ENCODE peak calls at places on chromosomes 4 and X, in eight cellular contexts. G, D, C, N, H, U, W and R are unnamed samples.

GRCh38 chr4:123125477-123125876 is 203.1 kb upstream of the NUDT6 start:
- DNase-seq in G (no peak), D (no peak), C (no peak), N (no peak), H (no peak), U (no peak), W (no peak), R (no peak)

GRCh38 chrX:72526534-72527508 is 45.8 kb downstream of the HDAC8 start:
- DNase-seq in G (peak; percentile 28), D (no peak), C (peak; percentile 23), N (no peak), H (peak; percentile 12), U (no peak), W (no peak), R (no peak)

GRCh38 chr4:121951570-121952110 is at the start of gene TRPC3:
- DNase-seq in G (peak; percentile 54), D (no peak), C (peak; percentile 6), N (peak; percentile 74), H (no peak), U (peak; percentile 29), W (no peak), R (peak; percentile 71)

GRCh38 chr4:139641218-139641617 is 24.4 kb upstream of the MGST2 start:
- DNase-seq in G (no peak), D (no peak), C (no peak), N (no peak), H (peak; percentile 39), U (no peak), W (no peak), R (no peak)

GRCh38 chr4:3341760-3342159 is 48.9 kb downstream of the RGS12 start:
- DNase-seq in G (no peak), D (no peak), C (no peak), N (no peak), H (no peak), U (no peak), W (no peak), R (no peak)

GRCh38 chrX:14006489-14006888 is 23.2 kb downstream of the GEMIN8 start:
- DNase-seq in G (no peak), D (no peak), C (no peak), N (no peak), H (no peak), U (no peak), W (no peak), R (no peak)

GRCh38 chr4:143587703-143588102 is 74.2 kb downstream of the SMARCA5 start:
- DNase-seq in G (no peak), D (no peak), C (no peak), N (no peak), H (no peak), U (no peak), W (no peak), R (no peak)

GRCh38 chr4:71045256-71045655 is 51.8 kb downstream of the DCK start:
- DNase-seq in G (no peak), D (no peak), C (no peak), N (no peak), H (no peak), U (no peak), W (no peak), R (no peak)

GRCh38 chrX:108420481-108420880 is 17.7 kb downstream of the COL4A6 start:
- DNase-seq in G (no peak), D (no peak), C (no peak), N (no peak), H (no peak), U (no peak), W (no peak), R (no peak)

GRCh38 chr4:76755756-76756155 is 142.2 kb downstream of the SOWAHB start:
- DNase-seq in G (no peak), D (no peak), C (no peak), N (no peak), H (no peak), U (no peak), W (no peak), R (no peak)

GRCh38 chr4:139229534-139230039 is 50.4 kb downstream of the MGARP start:
- DNase-seq in G (no peak), D (peak; percentile 55), C (peak; percentile 72), N (no peak), H (peak; percentile 43), U (no peak), W (no peak), R (peak; percentile 52)

GRCh38 chr4:86981789-86982188 is 47.0 kb downstream of the AFF1 start:
- DNase-seq in G (no peak), D (no peak), C (no peak), N (no peak), H (no peak), U (no peak), W (no peak), R (no peak)

GRCh38 chrX:41666251-41666650 is 22.5 kb upstream of the GPR34 start:
- DNase-seq in G (no peak), D (no peak), C (peak; percentile 28), N (no peak), H (no peak), U (no peak), W (no peak), R (no peak)

GRCh38 chr4:126405369-126405982 is 1090.7 kb downstream of the FAT4 start:
- DNase-seq in G (no peak), D (no peak), C (peak; percentile 16), N (no peak), H (no peak), U (no peak), W (no peak), R (no peak)
- TF ChIP-seq CTCF in G (peak; percentile 43), D (peak; percentile 53), C (peak; percentile 61), N (peak; percentile 35), H (peak; percentile 76), U (peak; percentile 9), W (no peak), R (peak; percentile 38)

DNA sequence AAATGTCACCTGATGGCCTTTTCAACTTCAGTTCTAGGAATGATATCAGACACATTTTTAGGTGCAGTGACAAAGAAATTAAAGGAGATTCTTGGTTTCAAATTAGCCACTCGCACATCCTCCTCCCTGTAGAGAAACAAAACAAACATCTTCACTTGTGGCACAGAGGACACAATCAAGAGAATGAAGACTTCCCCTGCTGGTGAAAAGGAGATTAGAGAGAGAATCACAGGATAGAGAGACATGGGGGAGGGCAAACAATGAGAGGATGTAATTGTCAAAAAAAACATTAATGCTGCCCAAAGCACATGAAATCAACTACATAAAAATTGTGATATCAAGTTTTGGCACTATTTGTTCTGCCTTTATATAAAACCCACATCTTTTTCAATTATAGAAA is 34.5 kb downstream of the ACE2 start:
- DNase-seq in G (no peak), D (no peak), C (no peak), N (no peak), H (no peak), U (no peak), W (no peak), R (no peak)
- TF ChIP-seq CTCF in G (no peak), D (no peak), C (no peak), N (peak; percentile 10), H (peak; percentile 31), U (no peak), W (no peak), R (no peak)

GRCh38 chr4:13908455-13908854 is 280.9 kb upstream of the BOD1L1 start:
- DNase-seq in G (no peak), D (no peak), C (no peak), N (no peak), H (no peak), U (no peak), W (no peak), R (no peak)

GRCh38 chr4:13906727-13907126 is 279.2 kb upstream of the BOD1L1 start:
- DNase-seq in G (no peak), D (no peak), C (peak; percentile 24), N (no peak), H (no peak), U (no peak), W (no peak), R (no peak)

GRCh38 chr4:13905543-13905942 is 278.0 kb upstream of the BOD1L1 start:
- DNase-seq in G (no peak), D (no peak), C (peak; percentile 89), N (no peak), H (peak; percentile 96), U (no peak), W (no peak), R (no peak)

GRCh38 chr4:13910556-13910955 is 283.0 kb upstream of the BOD1L1 start:
- DNase-seq in G (no peak), D (no peak), C (no peak), N (no peak), H (no peak), U (no peak), W (no peak), R (no peak)

GRCh38 chr4:13907255-13907751 is 279.8 kb upstream of the BOD1L1 start:
- DNase-seq in G (no peak), D (no peak), C (peak; percentile 98), N (no peak), H (peak; percentile 97), U (no peak), W (no peak), R (no peak)
- TF ChIP-seq CTCF in G (no peak), D (no peak), C (peak; percentile 42), N (no peak), H (peak; percentile 74), U (no peak), W (no peak), R (no peak)

GRCh38 chrX:137926090-137926489 is 360.2 kb downstream of the ZIC3 start:
- DNase-seq in G (no peak), D (no peak), C (peak; percentile 2), N (peak; percentile 15), H (no peak), U (no peak), W (no peak), R (no peak)
- TF ChIP-seq CTCF in G (no peak), D (no peak), C (peak; percentile 37), N (peak; percentile 61), H (no peak), U (peak; percentile 17), W (no peak), R (no peak)